ENCODE peak calls at places on chromosomes 3 and 15, in seven cellular contexts. A, O, C, J, S, Y and X are unnamed samples.

GRCh38 chr3:154886437-154886836 is 193.7 kb upstream of the MME start:
- DNase-seq in A (no peak), O (no peak), C (no peak), Y (no peak), S (no peak), J (no peak), X (no peak)

GRCh38 chr15:101024709-101025108 is 105.6 kb downstream of the LRRK1 start:
- DNase-seq in O (no peak), A (peak), C (no peak), S (no peak), J (peak), Y (no peak), X (no peak)

GRCh38 chr15:42457445-42458442 is 33.2 kb downstream of the ZNF106 start:
- DNase-seq in C (no peak), S (no peak), A (peak), J (peak), O (no peak), Y (peak), X (no peak)

GRCh38 chr15:75063338-75063737 is 39.9 kb downstream of the PPCDC start:
- DNase-seq in Y (no peak), S (no peak), O (no peak), A (no peak), C (no peak), J (no peak), X (no peak)

GRCh38 chr3:71831599-71831998 is 46.7 kb upstream of the PROK2 start:
- DNase-seq in A (no peak), S (no peak), C (no peak), O (no peak), Y (no peak), J (no peak), X (no peak)

GRCh38 chr3:186525369-186526255 is 18.6 kb downstream of the CRYGS start:
- DNase-seq in O (no peak), A (no peak), S (no peak), C (no peak), J (no peak), Y (no peak), X (no peak)

GRCh38 chr3:101784850-101785613 is 6.0 kb downstream of the NXPE3 start:
- DNase-seq in A (no peak), S (no peak), Y (no peak), J (no peak), C (no peak), O (no peak), X (peak)

GRCh38 chr3:126288314-126288713 is 68.9 kb downstream of the KLF15 start:
- DNase-seq in J (no peak), S (no peak), A (no peak), O (no peak), C (no peak), Y (no peak), X (no peak)

GRCh38 chr3:50478051-50478450 is 25.4 kb downstream of the CACNA2D2 start:
- DNase-seq in S (no peak), Y (no peak), J (no peak), A (no peak), O (no peak), C (no peak), X (no peak)

GRCh38 chr15:32853667-32854066 is 135.9 kb downstream of the GREM1 start:
- DNase-seq in S (no peak), A (no peak), C (no peak), J (no peak), O (no peak), Y (no peak), X (no peak)

GRCh38 chr3:186532641-186533072 is 11.5 kb downstream of the CRYGS start:
- DNase-seq in S (no peak), Y (peak), J (no peak), C (no peak), O (no peak), A (no peak), X (no peak)

GRCh38 chr3:128050597-128050996 is 1.6 kb upstream of the SEC61A1 start:
- DNase-seq in Y (no peak), C (no peak), O (no peak), A (no peak), J (no peak), S (no peak), X (no peak)